ENCODE peak calls at places on chromosomes 13 and 19, in seven cellular contexts. One of them, this sample, is unnamed.

GRCh38 chr19:8697671-8698432 is 743 bp downstream of the ACTL9 start:
- DNase-seq in uterus: no peak
- DNase-seq in transverse colon: no peak
- DNase-seq in H54: no peak
- DNase-seq in A549: no peak
- DNase-seq in sigmoid colon: no peak
- DNase-seq in heart left ventricle: no peak
- DNase-seq in this sample: no peak

GRCh38 chr13:107834717-107835116 is 380.6 kb downstream of the LIG4 start:
- DNase-seq in A549: no peak
- DNase-seq in heart left ventricle: no peak
- DNase-seq in H54: no peak
- DNase-seq in uterus: no peak
- DNase-seq in transverse colon: no peak
- DNase-seq in sigmoid colon: no peak
- DNase-seq in this sample: no peak

GRCh38 chr13:21668665-21669599 is 1.9 kb upstream of the FGF9 start:
- DNase-seq in uterus: peak
- DNase-seq in transverse colon: peak
- DNase-seq in A549: no peak
- DNase-seq in H54: no peak
- DNase-seq in sigmoid colon: peak
- DNase-seq in heart left ventricle: peak
- DNase-seq in this sample: no peak

GRCh38 chr19:51251453-51251790 is 542 bp downstream of the SIGLECL1 start:
- DNase-seq in sigmoid colon: no peak
- DNase-seq in H54: no peak
- DNase-seq in uterus: no peak
- DNase-seq in transverse colon: no peak
- DNase-seq in A549: no peak
- DNase-seq in heart left ventricle: no peak
- DNase-seq in this sample: no peak

GRCh38 chr19:11963566-11964355 is 1.1 kb upstream of the ZNF763 start:
- DNase-seq in H54: peak
- DNase-seq in transverse colon: peak
- DNase-seq in sigmoid colon: peak
- DNase-seq in uterus: peak
- DNase-seq in A549: no peak
- DNase-seq in heart left ventricle: peak
- DNase-seq in this sample: peak

GRCh38 chr19:57559008-57559403 is 657 bp downstream of the ZNF550 start:
- DNase-seq in sigmoid colon: no peak
- DNase-seq in H54: peak
- DNase-seq in transverse colon: peak
- DNase-seq in heart left ventricle: no peak
- DNase-seq in uterus: no peak
- DNase-seq in A549: peak
- DNase-seq in this sample: peak

GRCh38 chr19:10874019-10874418 is 2.7 kb downstream of the CARM1 start:
- DNase-seq in heart left ventricle: no peak
- DNase-seq in A549: no peak
- DNase-seq in sigmoid colon: no peak
- DNase-seq in uterus: no peak
- DNase-seq in transverse colon: peak
- DNase-seq in H54: no peak
- DNase-seq in this sample: no peak

GRCh38 chr13:110780410-110780809 is 66.9 kb downstream of the ING1 start:
- DNase-seq in uterus: no peak
- DNase-seq in H54: no peak
- DNase-seq in sigmoid colon: no peak
- DNase-seq in transverse colon: no peak
- DNase-seq in A549: no peak
- DNase-seq in heart left ventricle: no peak
- DNase-seq in this sample: no peak

GRCh38 chr13:33174491-33174890 is 111.1 kb downstream of the STARD13 start:
- DNase-seq in H54: no peak
- DNase-seq in heart left ventricle: no peak
- DNase-seq in uterus: no peak
- DNase-seq in transverse colon: no peak
- DNase-seq in A549: no peak
- DNase-seq in sigmoid colon: no peak
- DNase-seq in this sample: no peak

GRCh38 chr13:105139048-105139379 is 1396.4 kb downstream of the EFNB2 start:
- DNase-seq in uterus: no peak
- DNase-seq in sigmoid colon: no peak
- DNase-seq in A549: no peak
- DNase-seq in transverse colon: no peak
- DNase-seq in heart left ventricle: no peak
- DNase-seq in H54: no peak
- DNase-seq in this sample: no peak

GRCh38 chr19:5247957-5248705 is 92.5 kb downstream of the PTPRS start:
- DNase-seq in transverse colon: no peak
- DNase-seq in uterus: no peak
- DNase-seq in H54: no peak
- DNase-seq in sigmoid colon: no peak
- DNase-seq in A549: no peak
- DNase-seq in heart left ventricle: no peak
- DNase-seq in this sample: no peak

GRCh38 chr13:114046447-114046846 is 72.6 kb upstream of the C13orf46 start:
- DNase-seq in transverse colon: no peak
- DNase-seq in A549: no peak
- DNase-seq in heart left ventricle: no peak
- DNase-seq in sigmoid colon: no peak
- DNase-seq in uterus: no peak
- DNase-seq in H54: no peak
- DNase-seq in this sample: no peak

GRCh38 chr13:60852886-60853285 is 455.9 kb downstream of the TDRD3 start:
- DNase-seq in A549: no peak
- DNase-seq in transverse colon: no peak
- DNase-seq in sigmoid colon: no peak
- DNase-seq in H54: no peak
- DNase-seq in heart left ventricle: no peak
- DNase-seq in uterus: no peak
- DNase-seq in this sample: no peak

GRCh38 chr19:17281391-17282304 is at the start of gene ANKLE1:
- DNase-seq in uterus: no peak
- DNase-seq in heart left ventricle: no peak
- DNase-seq in transverse colon: peak
- DNase-seq in H54: no peak
- DNase-seq in A549: no peak
- DNase-seq in sigmoid colon: no peak
- DNase-seq in this sample: peak

GRCh38 chr13:50519866-50520265 is 323.6 kb downstream of the DLEU7 start:
- DNase-seq in transverse colon: no peak
- DNase-seq in sigmoid colon: no peak
- DNase-seq in A549: no peak
- DNase-seq in uterus: no peak
- DNase-seq in heart left ventricle: no peak
- DNase-seq in H54: no peak
- DNase-seq in this sample: no peak

GRCh38 chr13:114002771-114003321 is 29.0 kb upstream of the C13orf46 start:
- DNase-seq in sigmoid colon: peak
- DNase-seq in heart left ventricle: no peak
- DNase-seq in H54: no peak
- DNase-seq in A549: no peak
- DNase-seq in uterus: no peak
- DNase-seq in transverse colon: no peak
- DNase-seq in this sample: no peak

GRCh38 chr19:10112037-10112751 is 701 bp downstream of the P2RY11 start:
- DNase-seq in A549: no peak
- DNase-seq in H54: no peak
- DNase-seq in uterus: no peak
- DNase-seq in sigmoid colon: no peak
- DNase-seq in heart left ventricle: no peak
- DNase-seq in transverse colon: peak
- DNase-seq in this sample: no peak

GRCh38 chr19:49616945-49617344 is 23.0 kb downstream of the RRAS start:
- DNase-seq in heart left ventricle: no peak
- DNase-seq in H54: no peak
- DNase-seq in transverse colon: no peak
- DNase-seq in uterus: no peak
- DNase-seq in sigmoid colon: no peak
- DNase-seq in A549: no peak
- DNase-seq in this sample: no peak

GRCh38 chr13:35881360-35881759 is 249.8 kb downstream of the DCLK1 start:
- DNase-seq in H54: no peak
- DNase-seq in sigmoid colon: no peak
- DNase-seq in A549: no peak
- DNase-seq in uterus: no peak
- DNase-seq in transverse colon: no peak
- DNase-seq in heart left ventricle: no peak
- DNase-seq in this sample: no peak

GRCh38 chr13:97386832-97387486 is 47.0 kb upstream of the RAP2A start:
- DNase-seq in A549: no peak
- DNase-seq in sigmoid colon: peak
- DNase-seq in heart left ventricle: no peak
- DNase-seq in H54: no peak
- DNase-seq in transverse colon: peak
- DNase-seq in uterus: no peak
- DNase-seq in this sample: no peak

GRCh38 chr19:19488041-19488874 is 27.1 kb downstream of the TSSK6 start:
- DNase-seq in heart left ventricle: no peak
- DNase-seq in A549: no peak
- DNase-seq in transverse colon: peak
- DNase-seq in uterus: peak
- DNase-seq in H54: no peak
- DNase-seq in sigmoid colon: no peak
- DNase-seq in this sample: peak

GRCh38 chr19:30811397-30812098 is 439.4 kb downstream of the ZNF536 start:
- DNase-seq in sigmoid colon: no peak
- DNase-seq in A549: no peak
- DNase-seq in H54: no peak
- DNase-seq in heart left ventricle: no peak
- DNase-seq in transverse colon: no peak
- DNase-seq in uterus: no peak
- DNase-seq in this sample: no peak

GRCh38 chr19:41263850-41264580 is at the start of gene HNRNPUL1:
- DNase-seq in uterus: peak
- DNase-seq in heart left ventricle: peak
- DNase-seq in sigmoid colon: peak
- DNase-seq in H54: peak
- DNase-seq in transverse colon: peak
- DNase-seq in A549: peak
- DNase-seq in this sample: peak
- TF ChIP-seq POLR2A in uterus: peak
- TF ChIP-seq POLR2A in heart left ventricle: peak
- TF ChIP-seq POLR2A in sigmoid colon: no peak
- TF ChIP-seq POLR2A in H54: peak
- TF ChIP-seq POLR2A in transverse colon: no peak
- TF ChIP-seq POLR2A in A549: peak
- TF ChIP-seq POLR2A in this sample: peak

GRCh38 chr19:6416658-6417405 is 7.8 kb downstream of the KHSRP start:
- DNase-seq in H54: no peak
- DNase-seq in A549: no peak
- DNase-seq in heart left ventricle: no peak
- DNase-seq in sigmoid colon: no peak
- DNase-seq in uterus: no peak
- DNase-seq in transverse colon: no peak
- DNase-seq in this sample: no peak

GRCh38 chr19:6414793-6415591 is 9.6 kb downstream of the KHSRP start:
- DNase-seq in H54: no peak
- DNase-seq in heart left ventricle: no peak
- DNase-seq in transverse colon: no peak
- DNase-seq in uterus: no peak
- DNase-seq in A549: no peak
- DNase-seq in sigmoid colon: no peak
- DNase-seq in this sample: no peak

GRCh38 chr19:6417713-6418561 is 6.7 kb downstream of the KHSRP start:
- DNase-seq in transverse colon: no peak
- DNase-seq in sigmoid colon: peak
- DNase-seq in heart left ventricle: no peak
- DNase-seq in uterus: peak
- DNase-seq in A549: no peak
- DNase-seq in H54: no peak
- DNase-seq in this sample: no peak

GRCh38 chr19:6414033-6414643 is 10.5 kb downstream of the KHSRP start:
- DNase-seq in sigmoid colon: no peak
- DNase-seq in uterus: no peak
- DNase-seq in H54: no peak
- DNase-seq in heart left ventricle: no peak
- DNase-seq in transverse colon: no peak
- DNase-seq in A549: no peak
- DNase-seq in this sample: no peak

DNA sequence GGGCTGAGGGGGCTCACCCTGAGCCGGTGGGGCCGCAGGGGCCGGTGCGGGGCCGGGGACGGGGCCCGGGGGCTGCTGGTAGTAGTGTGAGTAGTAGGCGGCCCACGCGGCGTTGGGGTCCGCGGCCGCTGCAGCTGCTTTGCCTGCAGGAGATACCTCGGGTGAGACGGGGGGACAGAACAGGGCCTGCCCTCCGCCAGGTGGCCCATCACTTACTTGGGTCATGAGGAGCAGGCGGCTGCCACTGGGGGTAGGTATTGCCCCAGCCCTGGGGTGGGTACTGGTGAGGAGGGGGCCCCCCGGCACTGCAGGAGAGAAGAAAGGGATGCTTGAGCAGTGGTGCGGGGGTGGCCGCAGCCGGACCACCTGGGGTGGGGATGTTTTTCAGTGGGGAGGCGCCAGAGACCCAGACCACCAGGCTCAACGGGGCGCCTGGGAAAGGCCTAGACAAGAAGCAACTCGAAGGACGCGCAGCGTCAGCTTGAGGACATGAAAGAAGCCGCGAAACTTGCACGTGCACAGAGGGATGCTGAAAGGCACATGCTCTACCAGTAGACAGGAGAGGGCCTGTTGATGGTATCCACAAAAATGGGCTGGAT is 8.9 kb downstream of the KHSRP start:
- DNase-seq in uterus: no peak
- DNase-seq in H54: no peak
- DNase-seq in sigmoid colon: peak
- DNase-seq in heart left ventricle: no peak
- DNase-seq in A549: no peak
- DNase-seq in transverse colon: no peak
- DNase-seq in this sample: no peak
- TF ChIP-seq POLR2A in uterus: no peak
- TF ChIP-seq POLR2A in H54: no peak
- TF ChIP-seq POLR2A in sigmoid colon: no peak
- TF ChIP-seq POLR2A in heart left ventricle: no peak
- TF ChIP-seq POLR2A in A549: no peak
- TF ChIP-seq POLR2A in transverse colon: no peak
- TF ChIP-seq POLR2A in this sample: no peak

GRCh38 chr13:25347156-25347555 is 24.6 kb upstream of the ATP8A2 start:
- DNase-seq in heart left ventricle: no peak
- DNase-seq in transverse colon: no peak
- DNase-seq in A549: no peak
- DNase-seq in uterus: no peak
- DNase-seq in sigmoid colon: no peak
- DNase-seq in H54: no peak
- DNase-seq in this sample: no peak
- TF ChIP-seq POLR2A in heart left ventricle: no peak
- TF ChIP-seq POLR2A in transverse colon: no peak
- TF ChIP-seq POLR2A in A549: no peak
- TF ChIP-seq POLR2A in uterus: no peak
- TF ChIP-seq POLR2A in sigmoid colon: no peak
- TF ChIP-seq POLR2A in H54: no peak
- TF ChIP-seq POLR2A in this sample: no peak

DNA sequence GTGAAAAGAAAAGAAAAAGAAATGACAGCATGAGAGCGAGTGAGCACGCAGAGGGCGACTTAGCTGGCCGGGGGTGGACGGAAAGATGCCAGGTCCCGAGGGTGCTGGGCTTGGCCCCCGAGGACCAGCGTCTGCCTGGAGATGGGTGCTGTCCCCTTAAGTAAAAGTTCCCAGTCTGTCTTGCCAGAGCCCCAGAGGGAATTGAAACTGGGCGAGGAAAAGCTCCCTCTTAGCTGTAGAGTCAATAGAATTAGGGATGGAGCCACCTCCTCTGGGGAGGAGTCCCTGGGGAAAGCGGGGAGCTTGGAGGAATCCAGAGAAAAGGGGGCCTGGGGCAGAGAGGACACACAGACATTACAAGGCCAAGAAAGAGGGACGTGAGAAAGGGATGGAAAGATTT is 13.3 kb downstream of the BCAM start:
- DNase-seq in A549: no peak
- DNase-seq in transverse colon: no peak
- DNase-seq in sigmoid colon: no peak
- DNase-seq in H54: no peak
- DNase-seq in heart left ventricle: peak
- DNase-seq in uterus: no peak
- DNase-seq in this sample: no peak
- TF ChIP-seq POLR2A in A549: no peak
- TF ChIP-seq POLR2A in transverse colon: no peak
- TF ChIP-seq POLR2A in sigmoid colon: no peak
- TF ChIP-seq POLR2A in H54: no peak
- TF ChIP-seq POLR2A in heart left ventricle: no peak
- TF ChIP-seq POLR2A in uterus: no peak
- TF ChIP-seq POLR2A in this sample: no peak

This sample was measured in erythroblast.